ENCODE peak calls at places on chromosomes 16 and 17, in four cellular contexts. C is stimulated activated CD8-positive, alpha-beta memory T cell treated with anti-CD3 and anti-CD28 coated beads, Interleukin-15, amount 100 ng/mL, for 4 hours; T is fibroblast of mammary gland; Y is nephron progenitor cell. O is an unnamed sample.

GRCh38 chr16:89829630-89830437 is 1.6 kb downstream of the SPIRE2 start:
- DNase-seq in C (no peak), T (no peak), Y (no peak), O (no peak)

GRCh38 chr17:79843475-79843916 is 4.3 kb upstream of the CBX4 start:
- DNase-seq in C (no peak), T (no peak), Y (peak), O (no peak)

GRCh38 chr17:49247949-49248348 is 17.4 kb upstream of the PHOSPHO1 start:
- DNase-seq in C (no peak), T (no peak), Y (no peak), O (no peak)

GRCh38 chr17:48551601-48552452 is 6.9 kb upstream of the HOXB2 start:
- DNase-seq in C (no peak), T (no peak), Y (peak), O (no peak)

GRCh38 chr16:12097523-12098428 is 121.2 kb downstream of the SNX29 start:
- DNase-seq in C (no peak), T (peak), Y (no peak), O (peak)

GRCh38 chr17:38584350-38584925 is 21.3 kb downstream of the SRCIN1 start:
- DNase-seq in C (no peak), T (peak), Y (peak), O (peak)

GRCh38 chr17:42608692-42609181 is 437 bp downstream of the RETREG3 start:
- DNase-seq in C (no peak), T (peak), Y (no peak), O (no peak)

GRCh38 chr16:82037666-82038065 is 2.6 kb downstream of the HSD17B2 start:
- DNase-seq in C (no peak), T (no peak), Y (no peak), O (no peak)

GRCh38 chr16:47477680-47478079 is 16.5 kb downstream of the PHKB start:
- DNase-seq in C (no peak), T (peak), Y (no peak), O (peak)

GRCh38 chr17:80892900-80893603 is 98.6 kb upstream of the CHMP6 start:
- DNase-seq in C (peak), T (peak), Y (no peak), O (peak)

GRCh38 chr17:45309400-45309799 is 7.4 kb downstream of the MAP3K14 start:
- DNase-seq in C (no peak), T (no peak), Y (no peak), O (no peak)

GRCh38 chr17:82653651-82654528 is 5.6 kb upstream of the WDR45B start:
- DNase-seq in C (no peak), T (no peak), Y (no peak), O (no peak)

GRCh38 chr17:48835971-48836370 is 5.1 kb downstream of the CALCOCO2 start:
- DNase-seq in C (no peak), T (no peak), Y (no peak), O (no peak)

GRCh38 chr17:44191941-44192496 is 5.2 kb downstream of the TMUB2 start:
- DNase-seq in C (no peak), T (no peak), Y (no peak), O (no peak)

GRCh38 chr17:3033248-3033640 is 30.2 kb downstream of the OR1D5 start:
- DNase-seq in C (no peak), T (no peak), Y (no peak), O (no peak)

GRCh38 chr17:21297026-21297520 is 12.6 kb downstream of the MAP2K3 start:
- DNase-seq in C (no peak), T (peak), Y (no peak), O (no peak)